ENCODE peak calls at places on chromosome 3, in four cellular contexts. E, L, C and J are unnamed samples.
A peak's percentile ranks its signal among the peaks of the same experiment; 100 is the strongest.

GRCh38 chr3:87052499-87053260 is 61.7 kb upstream of the VGLL3 start:
- DNase-seq in E (no peak), L (no peak), C (peak; percentile 12), J (peak; percentile 79)

GRCh38 chr3:50238549-50239026 is 2.6 kb downstream of the GNAI2 start:
- DNase-seq in E (peak; percentile 81), L (peak; percentile 94), C (peak; percentile 57), J (peak; percentile 88)

GRCh38 chr3:45062697-45063070 is 36.6 kb downstream of the CLEC3B start:
- DNase-seq in E (no peak), L (no peak), C (no peak), J (no peak)

GRCh38 chr3:159897331-159898075 is 91.1 kb upstream of the IL12A start:
- DNase-seq in E (no peak), L (no peak), C (no peak), J (no peak)

GRCh38 chr3:87207500-87207899 is 19.6 kb upstream of the CHMP2B start:
- DNase-seq in E (peak; percentile 97), L (no peak), C (no peak), J (no peak)

GRCh38 chr3:178084938-178085816 is 451.1 kb upstream of the KCNMB2 start:
- DNase-seq in E (no peak), L (no peak), C (peak; percentile 96), J (peak; percentile 67)

GRCh38 chr3:24688446-24689148 is 193.9 kb upstream of the THRB start:
- DNase-seq in E (peak; percentile 87), L (no peak), C (peak; percentile 82), J (no peak)

GRCh38 chr3:45873638-45874037 is 12.7 kb upstream of the CCR9 start:
- DNase-seq in E (no peak), L (no peak), C (no peak), J (no peak)

GRCh38 chr3:115960799-115961198 is 337.5 kb downstream of the GAP43 start:
- DNase-seq in E (no peak), L (no peak), C (no peak), J (no peak)

GRCh38 chr3:39428745-39429201 is 22.3 kb downstream of the RPSA start:
- DNase-seq in E (no peak), L (no peak), C (no peak), J (no peak)

GRCh38 chr3:141065258-141065657 is 14.1 kb downstream of the SPSB4 start:
- DNase-seq in E (no peak), L (peak; percentile 30), C (no peak), J (no peak)

GRCh38 chr3:132709761-132710160 is 12.4 kb downstream of the NPHP3 start:
- DNase-seq in E (no peak), L (no peak), C (no peak), J (no peak)
- H3K27ac ChIP-seq in E (no peak overlapping the region), L (no peak overlapping the region), C (no peak overlapping the region), J (no peak overlapping the region)

DNA sequence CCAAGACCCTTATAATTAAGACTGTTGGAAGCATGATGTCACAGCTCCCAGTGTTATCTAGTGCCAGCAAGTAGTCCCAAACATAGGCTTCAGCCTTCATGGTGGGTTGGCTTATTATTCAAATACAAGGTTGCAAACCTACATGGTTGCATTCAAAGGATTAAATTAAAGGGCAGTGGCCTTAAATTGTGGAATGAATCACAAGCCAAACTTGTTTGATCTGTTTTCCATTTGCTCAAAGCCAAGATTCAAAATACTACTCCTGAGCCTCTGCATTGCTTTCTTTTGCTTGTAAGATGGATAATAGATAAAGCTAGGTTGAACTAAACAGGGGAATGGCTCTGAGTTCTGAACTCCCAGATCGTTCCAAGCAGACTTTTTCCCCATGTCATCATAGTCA is 52.4 kb upstream of the GNB4 start:
- DNase-seq in E (peak; percentile 4), L (no peak), C (peak; percentile 21), J (no peak)
- H3K4me3 ChIP-seq in E (no peak overlapping the region), L (no peak overlapping the region), C (no peak overlapping the region), J (no peak overlapping the region)

DNA sequence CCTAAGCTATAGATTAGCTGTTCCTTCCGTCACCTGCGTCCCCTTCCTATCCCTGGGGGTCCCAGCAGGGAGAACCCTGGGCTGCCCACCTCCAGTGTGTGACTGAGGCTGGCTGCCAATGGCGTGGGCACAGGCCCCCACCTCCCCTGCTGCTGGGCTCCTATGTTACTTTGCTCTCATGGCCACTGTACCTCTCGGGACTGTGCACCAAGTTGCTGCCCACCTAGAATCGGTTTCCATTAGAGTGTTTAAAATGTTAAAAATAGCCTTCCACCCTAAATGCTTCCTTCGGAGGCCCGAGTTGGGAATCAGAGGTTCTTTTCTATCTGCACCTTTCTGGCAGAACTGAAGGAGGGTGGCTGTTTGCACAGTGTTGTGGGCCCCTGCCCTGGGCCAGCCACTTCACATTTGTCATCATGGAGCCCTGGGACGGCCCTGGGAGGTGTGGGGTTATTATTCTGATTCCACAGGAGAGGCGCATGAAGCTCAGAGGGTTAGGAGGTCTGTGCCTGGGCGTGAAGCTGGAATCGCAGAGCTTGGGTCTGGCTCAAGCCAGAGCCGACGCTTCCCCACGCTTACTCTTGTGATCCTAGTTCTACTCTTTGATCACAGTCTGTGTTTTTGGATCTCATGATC is 29.1 kb downstream of the IRAK2 start:
- DNase-seq in E (no peak), L (no peak), C (no peak), J (no peak)
- H3K4me1 ChIP-seq in E (peaks cover 80% of the 10 kb centered on the region), L (peaks cover 76% of the 10 kb centered on the region), C (no peaks in the 10 kb centered on the region), J (peaks cover 43% of the 10 kb centered on the region)

DNA sequence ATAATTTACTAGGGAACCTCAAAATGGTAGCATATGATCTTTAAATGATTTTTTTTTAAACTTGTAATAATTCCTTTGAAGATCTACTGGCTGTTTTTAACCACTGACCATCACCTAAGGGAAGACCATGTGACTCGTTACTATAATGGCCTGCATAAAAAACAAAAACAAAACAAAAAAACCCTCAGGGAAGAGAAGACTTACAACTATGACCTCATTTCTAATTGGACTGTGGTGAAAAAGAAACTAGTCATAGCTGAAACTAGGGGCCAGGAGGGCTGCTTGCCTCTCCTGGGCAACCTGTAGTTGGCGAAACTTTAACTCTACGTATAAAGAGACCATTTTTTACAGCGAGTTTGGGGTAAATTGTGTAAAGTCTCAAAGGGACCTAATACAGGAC is 23.0 kb downstream of the PAQR9 start:
- DNase-seq in E (no peak), L (no peak), C (peak; percentile 13), J (no peak)
- H3K27ac ChIP-seq in E (no peak overlapping the region), L (no peak overlapping the region), C (no peak overlapping the region), J (no peak overlapping the region)